ENCODE peak calls at places on chromosome 5, in seven cellular contexts. One of them, this sample, is unnamed.

GRCh38 chr5:138054863-138055558 is 22.1 kb upstream of the FAM13B start:
- DNase-seq in T-helper 2 cell treated with Interferon-gamma antibody and Interleukin-4, amounts not matched to agents 5 μg/mL and 100 μg/mL, for 36 hours: no peak
- DNase-seq in stimulated activated effector memory CD8-positive, alpha-beta T cell treated with anti-CD3 and anti-CD28 coated beads, Interleukin-12 subunit alpha, Interleukin-12 subunit beta, amount 100 ng/mL, for 72 hours: no peak
- DNase-seq in left ventricle myocardium inferior: no peak
- DNase-seq in globus pallidus: peak
- DNase-seq in AG04450: no peak
- DNase-seq in NCI-H1417 treated with DMSO at 0.1 percent for 48 hours: no peak
- DNase-seq in this sample: no peak

GRCh38 chr5:159244163-159244562 is 18.9 kb upstream of the UBLCP1 start:
- DNase-seq in T-helper 2 cell treated with Interferon-gamma antibody and Interleukin-4, amounts not matched to agents 5 μg/mL and 100 μg/mL, for 36 hours: no peak
- DNase-seq in stimulated activated effector memory CD8-positive, alpha-beta T cell treated with anti-CD3 and anti-CD28 coated beads, Interleukin-12 subunit alpha, Interleukin-12 subunit beta, amount 100 ng/mL, for 72 hours: no peak
- DNase-seq in left ventricle myocardium inferior: no peak
- DNase-seq in globus pallidus: no peak
- DNase-seq in AG04450: no peak
- DNase-seq in NCI-H1417 treated with DMSO at 0.1 percent for 48 hours: no peak
- DNase-seq in this sample: no peak

GRCh38 chr5:159206368-159206767 is 3.0 kb downstream of the RNF145 start:
- DNase-seq in T-helper 2 cell treated with Interferon-gamma antibody and Interleukin-4, amounts not matched to agents 5 μg/mL and 100 μg/mL, for 36 hours: no peak
- DNase-seq in stimulated activated effector memory CD8-positive, alpha-beta T cell treated with anti-CD3 and anti-CD28 coated beads, Interleukin-12 subunit alpha, Interleukin-12 subunit beta, amount 100 ng/mL, for 72 hours: no peak
- DNase-seq in left ventricle myocardium inferior: no peak
- DNase-seq in globus pallidus: no peak
- DNase-seq in AG04450: no peak
- DNase-seq in NCI-H1417 treated with DMSO at 0.1 percent for 48 hours: no peak
- DNase-seq in this sample: no peak

GRCh38 chr5:19547640-19548039 is 440.4 kb downstream of the CDH18 start:
- DNase-seq in T-helper 2 cell treated with Interferon-gamma antibody and Interleukin-4, amounts not matched to agents 5 μg/mL and 100 μg/mL, for 36 hours: no peak
- DNase-seq in stimulated activated effector memory CD8-positive, alpha-beta T cell treated with anti-CD3 and anti-CD28 coated beads, Interleukin-12 subunit alpha, Interleukin-12 subunit beta, amount 100 ng/mL, for 72 hours: no peak
- DNase-seq in left ventricle myocardium inferior: no peak
- DNase-seq in globus pallidus: no peak
- DNase-seq in AG04450: no peak
- DNase-seq in NCI-H1417 treated with DMSO at 0.1 percent for 48 hours: no peak
- DNase-seq in this sample: no peak

GRCh38 chr5:18281947-18282557 is 647.8 kb downstream of the TAF11L14 start:
- DNase-seq in T-helper 2 cell treated with Interferon-gamma antibody and Interleukin-4, amounts not matched to agents 5 μg/mL and 100 μg/mL, for 36 hours: no peak
- DNase-seq in stimulated activated effector memory CD8-positive, alpha-beta T cell treated with anti-CD3 and anti-CD28 coated beads, Interleukin-12 subunit alpha, Interleukin-12 subunit beta, amount 100 ng/mL, for 72 hours: no peak
- DNase-seq in left ventricle myocardium inferior: no peak
- DNase-seq in globus pallidus: peak
- DNase-seq in AG04450: peak
- DNase-seq in NCI-H1417 treated with DMSO at 0.1 percent for 48 hours: peak
- DNase-seq in this sample: no peak

GRCh38 chr5:36237756-36238155 is 4.0 kb downstream of the NADK2 start:
- DNase-seq in T-helper 2 cell treated with Interferon-gamma antibody and Interleukin-4, amounts not matched to agents 5 μg/mL and 100 μg/mL, for 36 hours: no peak
- DNase-seq in stimulated activated effector memory CD8-positive, alpha-beta T cell treated with anti-CD3 and anti-CD28 coated beads, Interleukin-12 subunit alpha, Interleukin-12 subunit beta, amount 100 ng/mL, for 72 hours: no peak
- DNase-seq in left ventricle myocardium inferior: no peak
- DNase-seq in globus pallidus: no peak
- DNase-seq in AG04450: no peak
- DNase-seq in NCI-H1417 treated with DMSO at 0.1 percent for 48 hours: no peak
- DNase-seq in this sample: no peak

GRCh38 chr5:43231977-43232376 is 40.0 kb downstream of the NIM1K start:
- DNase-seq in T-helper 2 cell treated with Interferon-gamma antibody and Interleukin-4, amounts not matched to agents 5 μg/mL and 100 μg/mL, for 36 hours: no peak
- DNase-seq in stimulated activated effector memory CD8-positive, alpha-beta T cell treated with anti-CD3 and anti-CD28 coated beads, Interleukin-12 subunit alpha, Interleukin-12 subunit beta, amount 100 ng/mL, for 72 hours: no peak
- DNase-seq in left ventricle myocardium inferior: no peak
- DNase-seq in globus pallidus: no peak
- DNase-seq in AG04450: no peak
- DNase-seq in NCI-H1417 treated with DMSO at 0.1 percent for 48 hours: no peak
- DNase-seq in this sample: no peak

GRCh38 chr5:160556886-160557285 is 135.2 kb downstream of the PTTG1 start:
- DNase-seq in T-helper 2 cell treated with Interferon-gamma antibody and Interleukin-4, amounts not matched to agents 5 μg/mL and 100 μg/mL, for 36 hours: no peak
- DNase-seq in stimulated activated effector memory CD8-positive, alpha-beta T cell treated with anti-CD3 and anti-CD28 coated beads, Interleukin-12 subunit alpha, Interleukin-12 subunit beta, amount 100 ng/mL, for 72 hours: no peak
- DNase-seq in left ventricle myocardium inferior: no peak
- DNase-seq in globus pallidus: no peak
- DNase-seq in AG04450: peak
- DNase-seq in NCI-H1417 treated with DMSO at 0.1 percent for 48 hours: no peak
- DNase-seq in this sample: no peak

GRCh38 chr5:167952278-167952990 is 339.0 kb upstream of the WWC1 start:
- DNase-seq in T-helper 2 cell treated with Interferon-gamma antibody and Interleukin-4, amounts not matched to agents 5 μg/mL and 100 μg/mL, for 36 hours: no peak
- DNase-seq in stimulated activated effector memory CD8-positive, alpha-beta T cell treated with anti-CD3 and anti-CD28 coated beads, Interleukin-12 subunit alpha, Interleukin-12 subunit beta, amount 100 ng/mL, for 72 hours: no peak
- DNase-seq in left ventricle myocardium inferior: no peak
- DNase-seq in globus pallidus: no peak
- DNase-seq in AG04450: no peak
- DNase-seq in NCI-H1417 treated with DMSO at 0.1 percent for 48 hours: no peak
- DNase-seq in this sample: no peak

GRCh38 chr5:170491479-170491878 is 12.3 kb upstream of the KCNIP1 start:
- DNase-seq in T-helper 2 cell treated with Interferon-gamma antibody and Interleukin-4, amounts not matched to agents 5 μg/mL and 100 μg/mL, for 36 hours: no peak
- DNase-seq in stimulated activated effector memory CD8-positive, alpha-beta T cell treated with anti-CD3 and anti-CD28 coated beads, Interleukin-12 subunit alpha, Interleukin-12 subunit beta, amount 100 ng/mL, for 72 hours: no peak
- DNase-seq in left ventricle myocardium inferior: no peak
- DNase-seq in globus pallidus: peak
- DNase-seq in AG04450: peak
- DNase-seq in NCI-H1417 treated with DMSO at 0.1 percent for 48 hours: no peak
- DNase-seq in this sample: peak

GRCh38 chr5:78601622-78602314 is 46.8 kb downstream of the LHFPL2 start:
- DNase-seq in T-helper 2 cell treated with Interferon-gamma antibody and Interleukin-4, amounts not matched to agents 5 μg/mL and 100 μg/mL, for 36 hours: no peak
- DNase-seq in stimulated activated effector memory CD8-positive, alpha-beta T cell treated with anti-CD3 and anti-CD28 coated beads, Interleukin-12 subunit alpha, Interleukin-12 subunit beta, amount 100 ng/mL, for 72 hours: no peak
- DNase-seq in left ventricle myocardium inferior: no peak
- DNase-seq in globus pallidus: no peak
- DNase-seq in AG04450: no peak
- DNase-seq in NCI-H1417 treated with DMSO at 0.1 percent for 48 hours: no peak
- DNase-seq in this sample: no peak

GRCh38 chr5:108093186-108093585 is 288.7 kb downstream of the FBXL17 start:
- DNase-seq in T-helper 2 cell treated with Interferon-gamma antibody and Interleukin-4, amounts not matched to agents 5 μg/mL and 100 μg/mL, for 36 hours: no peak
- DNase-seq in stimulated activated effector memory CD8-positive, alpha-beta T cell treated with anti-CD3 and anti-CD28 coated beads, Interleukin-12 subunit alpha, Interleukin-12 subunit beta, amount 100 ng/mL, for 72 hours: no peak
- DNase-seq in left ventricle myocardium inferior: no peak
- DNase-seq in globus pallidus: no peak
- DNase-seq in AG04450: peak
- DNase-seq in NCI-H1417 treated with DMSO at 0.1 percent for 48 hours: no peak
- DNase-seq in this sample: no peak

GRCh38 chr5:159409801-159410200 is 79.5 kb upstream of the IL12B start:
- DNase-seq in T-helper 2 cell treated with Interferon-gamma antibody and Interleukin-4, amounts not matched to agents 5 μg/mL and 100 μg/mL, for 36 hours: peak
- DNase-seq in stimulated activated effector memory CD8-positive, alpha-beta T cell treated with anti-CD3 and anti-CD28 coated beads, Interleukin-12 subunit alpha, Interleukin-12 subunit beta, amount 100 ng/mL, for 72 hours: no peak
- DNase-seq in left ventricle myocardium inferior: no peak
- DNase-seq in globus pallidus: no peak
- DNase-seq in AG04450: no peak
- DNase-seq in NCI-H1417 treated with DMSO at 0.1 percent for 48 hours: no peak
- DNase-seq in this sample: no peak

GRCh38 chr5:31193591-31194457 is at the start of gene CDH6:
- DNase-seq in T-helper 2 cell treated with Interferon-gamma antibody and Interleukin-4, amounts not matched to agents 5 μg/mL and 100 μg/mL, for 36 hours: no peak
- DNase-seq in stimulated activated effector memory CD8-positive, alpha-beta T cell treated with anti-CD3 and anti-CD28 coated beads, Interleukin-12 subunit alpha, Interleukin-12 subunit beta, amount 100 ng/mL, for 72 hours: no peak
- DNase-seq in left ventricle myocardium inferior: peak
- DNase-seq in globus pallidus: peak
- DNase-seq in AG04450: peak
- DNase-seq in NCI-H1417 treated with DMSO at 0.1 percent for 48 hours: peak
- DNase-seq in this sample: no peak

GRCh38 chr5:144026286-144026685 is 144.2 kb downstream of the YIPF5 start:
- DNase-seq in T-helper 2 cell treated with Interferon-gamma antibody and Interleukin-4, amounts not matched to agents 5 μg/mL and 100 μg/mL, for 36 hours: no peak
- DNase-seq in stimulated activated effector memory CD8-positive, alpha-beta T cell treated with anti-CD3 and anti-CD28 coated beads, Interleukin-12 subunit alpha, Interleukin-12 subunit beta, amount 100 ng/mL, for 72 hours: no peak
- DNase-seq in left ventricle myocardium inferior: no peak
- DNase-seq in globus pallidus: no peak
- DNase-seq in AG04450: no peak
- DNase-seq in NCI-H1417 treated with DMSO at 0.1 percent for 48 hours: no peak
- DNase-seq in this sample: no peak

GRCh38 chr5:101878190-101878589 is 417.9 kb downstream of the SLCO4C1 start:
- DNase-seq in T-helper 2 cell treated with Interferon-gamma antibody and Interleukin-4, amounts not matched to agents 5 μg/mL and 100 μg/mL, for 36 hours: no peak
- DNase-seq in stimulated activated effector memory CD8-positive, alpha-beta T cell treated with anti-CD3 and anti-CD28 coated beads, Interleukin-12 subunit alpha, Interleukin-12 subunit beta, amount 100 ng/mL, for 72 hours: no peak
- DNase-seq in left ventricle myocardium inferior: no peak
- DNase-seq in globus pallidus: no peak
- DNase-seq in AG04450: no peak
- DNase-seq in NCI-H1417 treated with DMSO at 0.1 percent for 48 hours: no peak
- DNase-seq in this sample: no peak

GRCh38 chr5:44389410-44389879 is at the start of gene FGF10:
- DNase-seq in T-helper 2 cell treated with Interferon-gamma antibody and Interleukin-4, amounts not matched to agents 5 μg/mL and 100 μg/mL, for 36 hours: no peak
- DNase-seq in stimulated activated effector memory CD8-positive, alpha-beta T cell treated with anti-CD3 and anti-CD28 coated beads, Interleukin-12 subunit alpha, Interleukin-12 subunit beta, amount 100 ng/mL, for 72 hours: no peak
- DNase-seq in left ventricle myocardium inferior: peak
- DNase-seq in globus pallidus: no peak
- DNase-seq in AG04450: no peak
- DNase-seq in NCI-H1417 treated with DMSO at 0.1 percent for 48 hours: no peak
- DNase-seq in this sample: no peak

GRCh38 chr5:16713386-16713928 is 96.7 kb upstream of the RETREG1 start:
- DNase-seq in T-helper 2 cell treated with Interferon-gamma antibody and Interleukin-4, amounts not matched to agents 5 μg/mL and 100 μg/mL, for 36 hours: no peak
- DNase-seq in stimulated activated effector memory CD8-positive, alpha-beta T cell treated with anti-CD3 and anti-CD28 coated beads, Interleukin-12 subunit alpha, Interleukin-12 subunit beta, amount 100 ng/mL, for 72 hours: no peak
- DNase-seq in left ventricle myocardium inferior: no peak
- DNase-seq in globus pallidus: peak
- DNase-seq in AG04450: no peak
- DNase-seq in NCI-H1417 treated with DMSO at 0.1 percent for 48 hours: peak
- DNase-seq in this sample: no peak

GRCh38 chr5:167731951-167732350 is 559.5 kb upstream of the WWC1 start:
- DNase-seq in T-helper 2 cell treated with Interferon-gamma antibody and Interleukin-4, amounts not matched to agents 5 μg/mL and 100 μg/mL, for 36 hours: no peak
- DNase-seq in stimulated activated effector memory CD8-positive, alpha-beta T cell treated with anti-CD3 and anti-CD28 coated beads, Interleukin-12 subunit alpha, Interleukin-12 subunit beta, amount 100 ng/mL, for 72 hours: no peak
- DNase-seq in left ventricle myocardium inferior: no peak
- DNase-seq in globus pallidus: no peak
- DNase-seq in AG04450: no peak
- DNase-seq in NCI-H1417 treated with DMSO at 0.1 percent for 48 hours: no peak
- DNase-seq in this sample: no peak

GRCh38 chr5:43561346-43561745 is 4.5 kb upstream of the PAIP1 start:
- DNase-seq in T-helper 2 cell treated with Interferon-gamma antibody and Interleukin-4, amounts not matched to agents 5 μg/mL and 100 μg/mL, for 36 hours: no peak
- DNase-seq in stimulated activated effector memory CD8-positive, alpha-beta T cell treated with anti-CD3 and anti-CD28 coated beads, Interleukin-12 subunit alpha, Interleukin-12 subunit beta, amount 100 ng/mL, for 72 hours: no peak
- DNase-seq in left ventricle myocardium inferior: no peak
- DNase-seq in globus pallidus: no peak
- DNase-seq in AG04450: no peak
- DNase-seq in NCI-H1417 treated with DMSO at 0.1 percent for 48 hours: no peak
- DNase-seq in this sample: no peak

GRCh38 chr5:117454716-117455212 is 880.1 kb upstream of the SEMA6A start:
- DNase-seq in T-helper 2 cell treated with Interferon-gamma antibody and Interleukin-4, amounts not matched to agents 5 μg/mL and 100 μg/mL, for 36 hours: peak
- DNase-seq in stimulated activated effector memory CD8-positive, alpha-beta T cell treated with anti-CD3 and anti-CD28 coated beads, Interleukin-12 subunit alpha, Interleukin-12 subunit beta, amount 100 ng/mL, for 72 hours: peak
- DNase-seq in left ventricle myocardium inferior: peak
- DNase-seq in globus pallidus: no peak
- DNase-seq in AG04450: no peak
- DNase-seq in NCI-H1417 treated with DMSO at 0.1 percent for 48 hours: peak
- DNase-seq in this sample: no peak

GRCh38 chr5:154276236-154276792 is 85.8 kb downstream of the GALNT10 start:
- DNase-seq in T-helper 2 cell treated with Interferon-gamma antibody and Interleukin-4, amounts not matched to agents 5 μg/mL and 100 μg/mL, for 36 hours: no peak
- DNase-seq in stimulated activated effector memory CD8-positive, alpha-beta T cell treated with anti-CD3 and anti-CD28 coated beads, Interleukin-12 subunit alpha, Interleukin-12 subunit beta, amount 100 ng/mL, for 72 hours: no peak
- DNase-seq in left ventricle myocardium inferior: no peak
- DNase-seq in globus pallidus: no peak
- DNase-seq in AG04450: no peak
- DNase-seq in NCI-H1417 treated with DMSO at 0.1 percent for 48 hours: no peak
- DNase-seq in this sample: no peak

GRCh38 chr5:80275347-80275746 is 19.5 kb upstream of the SERINC5 start:
- DNase-seq in T-helper 2 cell treated with Interferon-gamma antibody and Interleukin-4, amounts not matched to agents 5 μg/mL and 100 μg/mL, for 36 hours: no peak
- DNase-seq in stimulated activated effector memory CD8-positive, alpha-beta T cell treated with anti-CD3 and anti-CD28 coated beads, Interleukin-12 subunit alpha, Interleukin-12 subunit beta, amount 100 ng/mL, for 72 hours: no peak
- DNase-seq in left ventricle myocardium inferior: no peak
- DNase-seq in globus pallidus: peak
- DNase-seq in AG04450: no peak
- DNase-seq in NCI-H1417 treated with DMSO at 0.1 percent for 48 hours: no peak
- DNase-seq in this sample: no peak

GRCh38 chr5:133225671-133226152 is 173.9 kb downstream of the HSPA4 start:
- DNase-seq in T-helper 2 cell treated with Interferon-gamma antibody and Interleukin-4, amounts not matched to agents 5 μg/mL and 100 μg/mL, for 36 hours: no peak
- DNase-seq in stimulated activated effector memory CD8-positive, alpha-beta T cell treated with anti-CD3 and anti-CD28 coated beads, Interleukin-12 subunit alpha, Interleukin-12 subunit beta, amount 100 ng/mL, for 72 hours: no peak
- DNase-seq in left ventricle myocardium inferior: no peak
- DNase-seq in globus pallidus: no peak
- DNase-seq in AG04450: no peak
- DNase-seq in NCI-H1417 treated with DMSO at 0.1 percent for 48 hours: no peak
- DNase-seq in this sample: no peak

GRCh38 chr5:150272531-150272930 is 17.0 kb downstream of the CAMK2A start:
- DNase-seq in T-helper 2 cell treated with Interferon-gamma antibody and Interleukin-4, amounts not matched to agents 5 μg/mL and 100 μg/mL, for 36 hours: no peak
- DNase-seq in stimulated activated effector memory CD8-positive, alpha-beta T cell treated with anti-CD3 and anti-CD28 coated beads, Interleukin-12 subunit alpha, Interleukin-12 subunit beta, amount 100 ng/mL, for 72 hours: no peak
- DNase-seq in left ventricle myocardium inferior: no peak
- DNase-seq in globus pallidus: peak
- DNase-seq in AG04450: no peak
- DNase-seq in NCI-H1417 treated with DMSO at 0.1 percent for 48 hours: no peak
- DNase-seq in this sample: no peak

GRCh38 chr5:158100373-158100902 is 241.5 kb upstream of the CLINT1 start:
- DNase-seq in T-helper 2 cell treated with Interferon-gamma antibody and Interleukin-4, amounts not matched to agents 5 μg/mL and 100 μg/mL, for 36 hours: no peak
- DNase-seq in stimulated activated effector memory CD8-positive, alpha-beta T cell treated with anti-CD3 and anti-CD28 coated beads, Interleukin-12 subunit alpha, Interleukin-12 subunit beta, amount 100 ng/mL, for 72 hours: no peak
- DNase-seq in left ventricle myocardium inferior: no peak
- DNase-seq in globus pallidus: no peak
- DNase-seq in AG04450: no peak
- DNase-seq in NCI-H1417 treated with DMSO at 0.1 percent for 48 hours: no peak
- DNase-seq in this sample: no peak

GRCh38 chr5:159850192-159850573 is 66.1 kb upstream of the ADRA1B start:
- DNase-seq in T-helper 2 cell treated with Interferon-gamma antibody and Interleukin-4, amounts not matched to agents 5 μg/mL and 100 μg/mL, for 36 hours: no peak
- DNase-seq in stimulated activated effector memory CD8-positive, alpha-beta T cell treated with anti-CD3 and anti-CD28 coated beads, Interleukin-12 subunit alpha, Interleukin-12 subunit beta, amount 100 ng/mL, for 72 hours: no peak
- DNase-seq in left ventricle myocardium inferior: no peak
- DNase-seq in globus pallidus: no peak
- DNase-seq in AG04450: peak
- DNase-seq in NCI-H1417 treated with DMSO at 0.1 percent for 48 hours: no peak
- DNase-seq in this sample: no peak

GRCh38 chr5:75020016-75020656 is 32.2 kb downstream of the GCNT4 start:
- DNase-seq in T-helper 2 cell treated with Interferon-gamma antibody and Interleukin-4, amounts not matched to agents 5 μg/mL and 100 μg/mL, for 36 hours: no peak
- DNase-seq in stimulated activated effector memory CD8-positive, alpha-beta T cell treated with anti-CD3 and anti-CD28 coated beads, Interleukin-12 subunit alpha, Interleukin-12 subunit beta, amount 100 ng/mL, for 72 hours: no peak
- DNase-seq in left ventricle myocardium inferior: no peak
- DNase-seq in globus pallidus: no peak
- DNase-seq in AG04450: no peak
- DNase-seq in NCI-H1417 treated with DMSO at 0.1 percent for 48 hours: no peak
- DNase-seq in this sample: no peak

GRCh38 chr5:135944967-135945560 is 9.7 kb downstream of the LECT2 start:
- DNase-seq in T-helper 2 cell treated with Interferon-gamma antibody and Interleukin-4, amounts not matched to agents 5 μg/mL and 100 μg/mL, for 36 hours: no peak
- DNase-seq in stimulated activated effector memory CD8-positive, alpha-beta T cell treated with anti-CD3 and anti-CD28 coated beads, Interleukin-12 subunit alpha, Interleukin-12 subunit beta, amount 100 ng/mL, for 72 hours: peak
- DNase-seq in left ventricle myocardium inferior: no peak
- DNase-seq in globus pallidus: peak
- DNase-seq in AG04450: peak
- DNase-seq in NCI-H1417 treated with DMSO at 0.1 percent for 48 hours: no peak
- DNase-seq in this sample: peak

GRCh38 chr5:81924467-81924866 is 47.4 kb upstream of the ATG10 start:
- DNase-seq in T-helper 2 cell treated with Interferon-gamma antibody and Interleukin-4, amounts not matched to agents 5 μg/mL and 100 μg/mL, for 36 hours: no peak
- DNase-seq in stimulated activated effector memory CD8-positive, alpha-beta T cell treated with anti-CD3 and anti-CD28 coated beads, Interleukin-12 subunit alpha, Interleukin-12 subunit beta, amount 100 ng/mL, for 72 hours: no peak
- DNase-seq in left ventricle myocardium inferior: peak
- DNase-seq in globus pallidus: peak
- DNase-seq in AG04450: no peak
- DNase-seq in NCI-H1417 treated with DMSO at 0.1 percent for 48 hours: no peak
- DNase-seq in this sample: no peak

GRCh38 chr5:113806823-113807222 is 293.3 kb downstream of the YTHDC2 start:
- DNase-seq in T-helper 2 cell treated with Interferon-gamma antibody and Interleukin-4, amounts not matched to agents 5 μg/mL and 100 μg/mL, for 36 hours: no peak
- DNase-seq in stimulated activated effector memory CD8-positive, alpha-beta T cell treated with anti-CD3 and anti-CD28 coated beads, Interleukin-12 subunit alpha, Interleukin-12 subunit beta, amount 100 ng/mL, for 72 hours: no peak
- DNase-seq in left ventricle myocardium inferior: no peak
- DNase-seq in globus pallidus: peak
- DNase-seq in AG04450: no peak
- DNase-seq in NCI-H1417 treated with DMSO at 0.1 percent for 48 hours: no peak
- DNase-seq in this sample: no peak

GRCh38 chr5:94693845-94694370 is 75.4 kb downstream of the SLF1 start:
- DNase-seq in T-helper 2 cell treated with Interferon-gamma antibody and Interleukin-4, amounts not matched to agents 5 μg/mL and 100 μg/mL, for 36 hours: no peak
- DNase-seq in stimulated activated effector memory CD8-positive, alpha-beta T cell treated with anti-CD3 and anti-CD28 coated beads, Interleukin-12 subunit alpha, Interleukin-12 subunit beta, amount 100 ng/mL, for 72 hours: no peak
- DNase-seq in left ventricle myocardium inferior: no peak
- DNase-seq in globus pallidus: no peak
- DNase-seq in AG04450: no peak
- DNase-seq in NCI-H1417 treated with DMSO at 0.1 percent for 48 hours: no peak
- DNase-seq in this sample: no peak

GRCh38 chr5:163571755-163572154 is 66.3 kb downstream of the MAT2B start:
- DNase-seq in T-helper 2 cell treated with Interferon-gamma antibody and Interleukin-4, amounts not matched to agents 5 μg/mL and 100 μg/mL, for 36 hours: no peak
- DNase-seq in stimulated activated effector memory CD8-positive, alpha-beta T cell treated with anti-CD3 and anti-CD28 coated beads, Interleukin-12 subunit alpha, Interleukin-12 subunit beta, amount 100 ng/mL, for 72 hours: no peak
- DNase-seq in left ventricle myocardium inferior: no peak
- DNase-seq in globus pallidus: no peak
- DNase-seq in AG04450: peak
- DNase-seq in NCI-H1417 treated with DMSO at 0.1 percent for 48 hours: no peak
- DNase-seq in this sample: no peak

GRCh38 chr5:122501087-122501435 is 189.0 kb downstream of the SNCAIP start:
- DNase-seq in T-helper 2 cell treated with Interferon-gamma antibody and Interleukin-4, amounts not matched to agents 5 μg/mL and 100 μg/mL, for 36 hours: no peak
- DNase-seq in stimulated activated effector memory CD8-positive, alpha-beta T cell treated with anti-CD3 and anti-CD28 coated beads, Interleukin-12 subunit alpha, Interleukin-12 subunit beta, amount 100 ng/mL, for 72 hours: no peak
- DNase-seq in left ventricle myocardium inferior: no peak
- DNase-seq in globus pallidus: no peak
- DNase-seq in AG04450: no peak
- DNase-seq in NCI-H1417 treated with DMSO at 0.1 percent for 48 hours: no peak
- DNase-seq in this sample: no peak

This sample was measured in pulmonary artery endothelial cell.